ENCODE peak calls at places on chromosomes 3 and 15, in six cellular contexts. B is SJSA1; C is CD4-positive, CD25-positive, alpha-beta regulatory T cell; R is endothelial cell; P is stimulated activated naive B cell treated with anti-CD40 and anti-IgM and Interleukin-4, amounts not matched to agents 10 μg/mL and 1 μg/mL and 100 μg/mL, for 72 hours; Y is fibroblast of the conjunctiva. I is an unnamed sample.

GRCh38 chr3:57974796-57975388 is 33.3 kb upstream of the FLNB start:
- DNase-seq in B (peak), C (no peak), R (no peak), P (no peak), Y (peak), I (peak)

GRCh38 chr3:185824467-185825378 is at the start of gene IGF2BP2:
- DNase-seq in Y (peak), B (peak), P (peak), R (peak), C (peak), I (peak)

GRCh38 chr3:53089511-53089910 is 40.7 kb downstream of the RFT1 start:
- DNase-seq in Y (no peak), C (no peak), R (no peak), P (no peak), B (no peak), I (no peak)

GRCh38 chr15:75637245-75638009 is 2.6 kb downstream of the IMP3 start:
- DNase-seq in Y (no peak), C (no peak), B (no peak), R (no peak), P (no peak), I (no peak)

GRCh38 chr15:33048255-33048654 is 146.3 kb downstream of the FMN1 start:
- DNase-seq in P (no peak), Y (no peak), B (no peak), C (no peak), R (no peak), I (no peak)

GRCh38 chr15:70762469-70763119 is 764 bp downstream of the UACA start:
- DNase-seq in P (no peak), R (peak), B (no peak), C (no peak), Y (no peak), I (peak)

GRCh38 chr3:53185761-53186465 is 24.9 kb downstream of the PRKCD start:
- DNase-seq in Y (no peak), B (no peak), R (no peak), C (no peak), P (no peak), I (no peak)

GRCh38 chr15:85879334-85880163 is 84.8 kb upstream of the KLHL25 start:
- DNase-seq in Y (no peak), B (peak), C (no peak), P (no peak), R (no peak), I (peak)

GRCh38 chr15:101242999-101243336 is 8.9 kb downstream of the CHSY1 start:
- DNase-seq in C (no peak), R (no peak), B (no peak), P (no peak), Y (no peak), I (no peak)

GRCh38 chr15:89243046-89243690 is 611 bp upstream of the FANCI start:
- DNase-seq in B (no peak), R (no peak), P (no peak), C (no peak), Y (peak), I (no peak)

GRCh38 chr3:140941090-140941433 is 574 bp upstream of the SLC25A36 start:
- DNase-seq in P (no peak), R (no peak), C (no peak), B (no peak), Y (no peak), I (no peak)

GRCh38 chr3:171790574-171790897 is 19.7 kb downstream of the PLD1 start:
- DNase-seq in B (no peak), P (no peak), Y (no peak), C (no peak), R (no peak), I (no peak)

GRCh38 chr15:88267720-88268119 is 11.2 kb upstream of the NTRK3 start:
- DNase-seq in R (no peak), B (no peak), Y (no peak), P (no peak), C (no peak), I (peak)

GRCh38 chr3:24773798-24774197 is 279.1 kb upstream of the THRB start:
- DNase-seq in B (peak), Y (peak), P (no peak), R (peak), C (no peak), I (peak)

I was measured in SW 1271.